ENCODE peak calls at places on chromosomes 4 and X, in eight cellular contexts. U is Panc1, E is A549, V is HL-60, W is HCT116, X is SK-N-SH, M is GM23338, B is GM12878. C is an unnamed sample.

GRCh38 chr4:69064391-69064790 is 31.9 kb upstream of the UGT2B7 start:
- DNase-seq in W (no peak), V (no peak), E (no peak), M (no peak), B (no peak), X (no peak), U (no peak), C (no peak)

GRCh38 chrX:43958529-43958928 is 14.7 kb downstream of the NDP start:
- DNase-seq in B (peak; percentile 13), W (peak; percentile 81), U (peak; percentile 71), E (peak; percentile 55), M (peak; percentile 82), X (peak; percentile 64), V (peak; percentile 42), C (peak; percentile 72)

GRCh38 chr4:169051331-169051730 is 41.3 kb upstream of the CBR4 start:
- DNase-seq in U (no peak), M (no peak), E (no peak), B (no peak), W (no peak), X (no peak), V (no peak), C (no peak)

GRCh38 chr4:122412547-122412946 is 33.7 kb downstream of the ADAD1 start:
- DNase-seq in E (no peak), W (no peak), X (no peak), V (no peak), U (no peak), B (no peak), M (no peak), C (no peak)

GRCh38 chr4:37922323-37922722 is 31.4 kb downstream of the TBC1D1 start:
- DNase-seq in V (no peak), E (no peak), X (no peak), B (no peak), W (no peak), U (no peak), M (no peak), C (no peak)

GRCh38 chr4:21363701-21364100 is 584.9 kb downstream of the KCNIP4 start:
- DNase-seq in B (no peak), X (no peak), W (no peak), M (no peak), V (no peak), U (no peak), E (no peak), C (no peak)

GRCh38 chr4:15100994-15101695 is 98.9 kb downstream of the CPEB2 start:
- DNase-seq in U (no peak), X (no peak), E (no peak), B (no peak), V (no peak), M (no peak), W (no peak), C (no peak)

GRCh38 chr4:128159967-128160366 is 98.9 kb downstream of the LARP1B start:
- DNase-seq in U (peak; percentile 68), M (no peak), V (no peak), W (no peak), X (no peak), B (no peak), E (no peak), C (no peak)

GRCh38 chr4:80266267-80266901 is at the start of gene FGF5:
- DNase-seq in B (no peak), M (peak; percentile 53), E (no peak), X (peak; percentile 83), W (no peak), V (peak; percentile 36), U (no peak), C (no peak)

GRCh38 chr4:47531954-47532321 is 46.9 kb downstream of the ATP10D start:
- DNase-seq in V (no peak), W (no peak), B (no peak), M (no peak), U (no peak), E (no peak), X (no peak), C (no peak)

DNA sequence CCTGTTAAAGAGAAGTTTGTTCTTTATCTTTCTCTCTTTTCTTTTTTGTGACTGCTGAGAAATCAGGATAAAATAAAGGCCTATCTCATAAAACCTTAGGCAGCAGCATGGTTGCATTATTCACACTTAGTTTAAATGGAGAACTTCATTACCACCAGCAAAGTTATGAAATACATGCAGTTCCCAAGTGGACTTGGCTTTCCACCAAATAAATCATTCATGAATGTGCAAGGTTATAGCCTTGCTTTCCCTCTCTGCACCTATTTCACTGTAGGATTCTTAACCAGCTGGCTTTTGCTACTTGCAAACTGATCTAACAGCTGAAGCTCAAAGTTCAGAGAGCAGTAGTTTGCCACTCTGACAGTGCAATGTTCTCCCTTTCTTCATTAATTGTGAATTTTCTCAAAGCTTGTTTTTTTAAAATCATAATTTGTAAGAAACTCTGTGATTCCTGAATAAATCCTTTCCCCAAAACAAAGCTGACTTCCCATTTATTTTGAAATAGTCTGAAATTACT is 140.1 kb upstream of the SMIM31 start:
- DNase-seq in B (no peak), U (no peak), M (no peak), E (no peak), V (no peak), X (no peak), W (no peak), C (no peak)
- TF ChIP-seq REST in B (no peak), U (no peak), M (no peak), E (no peak), V (no peak), X (no peak), W (no peak), C (no peak)

DNA sequence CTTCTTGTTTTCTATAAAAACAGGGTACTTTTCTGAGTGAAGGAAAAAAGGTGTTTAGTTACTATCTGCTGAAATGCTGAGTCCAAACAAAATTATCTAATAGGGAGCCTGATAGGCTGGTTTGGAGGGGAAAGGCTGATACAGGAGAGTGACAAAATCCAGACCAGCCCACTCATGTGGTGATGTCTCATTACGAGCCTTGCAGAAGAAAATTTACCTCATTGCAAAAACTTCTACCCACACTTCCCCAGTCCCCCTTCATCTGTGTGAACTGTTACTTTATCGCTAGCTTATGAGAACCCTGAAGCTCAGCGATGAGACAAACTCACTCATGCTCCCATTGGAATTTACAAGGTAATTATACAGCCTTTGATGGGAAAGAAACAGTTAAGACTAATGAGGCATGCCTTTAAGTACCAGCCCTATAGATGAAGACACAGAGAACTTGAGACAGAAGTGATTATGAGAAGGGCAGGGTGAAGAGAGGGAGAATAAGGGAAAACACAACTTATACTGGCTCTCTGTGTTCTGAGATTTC is 76.1 kb downstream of the ARHGAP6 start:
- DNase-seq in U (no peak), E (no peak), M (no peak), V (no peak), B (no peak), X (no peak), W (no peak), C (no peak)
- TF ChIP-seq REST in U (no peak), E (no peak), M (no peak), V (no peak), B (no peak), X (no peak), W (no peak), C (no peak)

DNA sequence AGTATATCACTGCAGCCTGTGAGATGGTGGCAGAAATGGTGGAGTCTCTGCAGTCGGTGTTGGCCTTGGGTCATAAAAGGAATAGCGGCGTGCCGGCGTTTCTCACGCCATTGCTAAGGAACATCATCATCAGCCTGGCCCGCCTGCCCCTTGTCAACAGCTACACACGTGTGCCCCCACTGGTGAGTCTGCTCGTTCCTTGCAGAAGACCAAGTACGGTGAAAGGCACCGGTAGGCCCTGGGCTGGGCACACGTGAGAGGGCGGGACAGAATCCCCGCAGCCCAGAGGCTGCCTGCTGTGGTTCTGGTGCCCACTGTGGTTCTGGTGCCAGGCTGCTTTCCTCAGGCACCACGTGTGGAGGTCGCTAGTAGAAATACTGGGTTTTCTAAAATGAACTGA is 31.2 kb upstream of the MSANTD1 start:
- DNase-seq in W (no peak), B (no peak), E (no peak), V (no peak), U (no peak), X (no peak), M (no peak), C (no peak)
- TF ChIP-seq REST in W (no peak), B (no peak), E (no peak), V (no peak), U (no peak), X (no peak), M (no peak), C (no peak)

GRCh38 chr4:135739354-135739753 is 1537.8 kb upstream of the PABPC4L start:
- DNase-seq in U (no peak), W (no peak), X (no peak), V (no peak), M (no peak), E (peak; percentile 4), B (no peak), C (no peak)

GRCh38 chr4:135744928-135745327 is 1543.3 kb upstream of the PABPC4L start:
- DNase-seq in X (no peak), B (no peak), V (no peak), E (no peak), W (no peak), U (no peak), M (no peak), C (no peak)

GRCh38 chr4:135741583-135741982 is 1540.0 kb upstream of the PABPC4L start:
- DNase-seq in V (no peak), U (no peak), B (no peak), X (no peak), E (no peak), W (no peak), M (peak; percentile 3), C (no peak)
- TF ChIP-seq REST in V (no peak), U (no peak), B (no peak), X (no peak), E (no peak), W (no peak), M (no peak), C (no peak)

GRCh38 chr4:105036991-105037390 is 109.7 kb upstream of the TET2 start:
- DNase-seq in M (no peak), E (no peak), B (no peak), U (no peak), W (no peak), V (no peak), X (no peak), C (no peak)
- TF ChIP-seq REST in M (no peak), E (peak; percentile 56), B (no peak), U (peak; percentile 21), W (peak; percentile 39), V (peak; percentile 87), X (peak; percentile 79), C (no peak)

DNA sequence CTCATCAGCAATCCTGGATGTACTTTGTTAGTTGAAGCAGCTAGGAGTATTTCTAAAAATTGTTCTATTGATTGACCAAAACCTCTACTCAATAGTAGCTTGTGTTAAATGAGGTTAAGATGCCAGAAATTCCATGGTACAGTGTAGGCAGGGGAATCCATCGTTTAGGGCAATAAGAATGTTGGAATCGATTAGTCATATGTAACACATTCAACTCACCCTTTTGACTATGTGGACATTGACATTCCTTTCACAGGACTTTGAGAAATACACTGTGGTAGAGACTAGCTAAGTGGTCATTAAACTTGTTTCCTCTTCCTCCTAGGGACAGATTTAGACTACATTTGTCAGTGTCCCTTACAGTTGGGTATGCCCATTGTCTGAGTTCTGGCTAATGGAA is 40.2 kb downstream of the KDM5C start:
- DNase-seq in B (no peak), X (no peak), E (no peak), V (no peak), W (no peak), U (no peak), M (no peak), C (no peak)
- TF ChIP-seq REST in B (no peak), X (no peak), E (no peak), V (no peak), W (no peak), U (no peak), M (no peak), C (no peak)